ENCODE peak calls at places on chromosomes 11 and 22, in six cellular contexts. One of them, this sample, is unnamed. For H3K27me3 and H3K9me3, the result is how much of the 10 kb centered on the place peaks cover.

GRCh38 chr22:28935140-28935539 is 51.8 kb downstream of the ZNRF3 start:
- DNase-seq in AG04450: no peak
- DNase-seq in aorta: no peak
- DNase-seq in adrenal gland: no peak
- DNase-seq in uterus: no peak
- DNase-seq in heart right ventricle: no peak
- DNase-seq in this sample: no peak

GRCh38 chr11:129418039-129418438 is 42.4 kb downstream of the BARX2 start:
- DNase-seq in adrenal gland: no peak
- DNase-seq in heart right ventricle: no peak
- DNase-seq in aorta: no peak
- DNase-seq in uterus: no peak
- DNase-seq in AG04450: no peak
- DNase-seq in this sample: no peak

GRCh38 chr22:30305906-30306628 is 16.8 kb upstream of the CASTOR1 start:
- DNase-seq in adrenal gland: no peak
- DNase-seq in aorta: no peak
- DNase-seq in uterus: no peak
- DNase-seq in heart right ventricle: no peak
- DNase-seq in AG04450: no peak
- DNase-seq in this sample: no peak

GRCh38 chr11:117998201-117998579 is 12.0 kb downstream of the IL10RA start:
- DNase-seq in heart right ventricle: no peak
- DNase-seq in aorta: no peak
- DNase-seq in AG04450: no peak
- DNase-seq in adrenal gland: no peak
- DNase-seq in uterus: no peak
- DNase-seq in this sample: no peak

GRCh38 chr11:67213251-67213650 is 53.0 kb upstream of the GRK2 start:
- DNase-seq in uterus: no peak
- DNase-seq in AG04450: no peak
- DNase-seq in adrenal gland: no peak
- DNase-seq in aorta: no peak
- DNase-seq in heart right ventricle: no peak
- DNase-seq in this sample: no peak

GRCh38 chr11:312092-312816 is 1.6 kb upstream of the IFITM1 start:
- DNase-seq in adrenal gland: no peak
- DNase-seq in heart right ventricle: no peak
- DNase-seq in uterus: no peak
- DNase-seq in aorta: peak
- DNase-seq in AG04450: no peak
- DNase-seq in this sample: no peak

GRCh38 chr11:114160884-114161283 is 101.4 kb downstream of the ZBTB16 start:
- DNase-seq in adrenal gland: no peak
- DNase-seq in AG04450: no peak
- DNase-seq in aorta: no peak
- DNase-seq in uterus: no peak
- DNase-seq in heart right ventricle: no peak
- DNase-seq in this sample: no peak

GRCh38 chr11:61969391-61969758 is 1.9 kb upstream of the FTH1 start:
- DNase-seq in uterus: no peak
- DNase-seq in AG04450: no peak
- DNase-seq in adrenal gland: no peak
- DNase-seq in heart right ventricle: no peak
- DNase-seq in aorta: peak
- DNase-seq in this sample: no peak

GRCh38 chr11:125954123-125954944 is 8.5 kb downstream of the VSIG10L2 start:
- DNase-seq in AG04450: no peak
- DNase-seq in uterus: no peak
- DNase-seq in aorta: no peak
- DNase-seq in heart right ventricle: no peak
- DNase-seq in adrenal gland: no peak
- DNase-seq in this sample: no peak
- H3K27me3 ChIP-seq in AG04450: under half
- H3K27me3 ChIP-seq in uterus: under half
- H3K27me3 ChIP-seq in aorta: under half
- H3K27me3 ChIP-seq in heart right ventricle: under half
- H3K27me3 ChIP-seq in adrenal gland: under half
- H3K27me3 ChIP-seq in this sample: under half

DNA sequence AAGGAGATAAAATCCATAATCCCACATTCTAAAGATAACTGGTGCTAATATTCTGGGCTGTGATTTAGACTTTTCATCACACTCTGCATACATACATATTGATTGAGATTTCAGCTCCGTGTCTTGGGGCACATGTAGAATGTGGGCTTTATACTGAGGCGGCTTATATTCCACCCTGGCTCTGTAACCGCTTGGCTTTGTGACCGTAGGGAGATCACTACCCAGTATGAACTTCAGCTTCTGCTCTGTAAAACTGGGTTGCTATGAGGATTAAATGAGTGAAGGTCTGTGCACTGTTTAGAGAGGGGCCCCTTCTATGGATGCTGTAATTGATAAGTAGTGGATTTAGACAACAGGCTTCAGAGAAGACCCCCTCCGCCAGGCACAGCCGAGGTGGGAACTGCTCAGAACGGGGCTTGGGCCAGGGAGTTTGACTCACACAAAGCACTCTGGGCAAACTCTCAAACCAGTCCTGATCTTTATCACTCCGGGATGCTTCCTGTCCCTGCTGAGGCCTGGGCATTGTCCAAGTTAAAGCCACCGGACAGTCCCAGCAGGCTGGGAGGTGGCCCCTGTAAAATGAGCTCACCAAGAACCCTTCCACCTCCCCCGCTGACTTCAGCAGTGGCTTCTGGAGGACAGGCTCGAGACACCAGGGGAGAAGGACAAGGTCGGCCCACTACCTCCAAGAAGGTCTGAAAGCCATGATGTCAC is 17.2 kb downstream of the KIAA1671 start:
- DNase-seq in uterus: no peak
- DNase-seq in heart right ventricle: peak
- DNase-seq in aorta: peak
- DNase-seq in adrenal gland: peak
- DNase-seq in AG04450: no peak
- DNase-seq in this sample: no peak
- H3K27ac ChIP-seq in uterus: peak
- H3K27ac ChIP-seq in heart right ventricle: peak
- H3K27ac ChIP-seq in aorta: no peak
- H3K27ac ChIP-seq in adrenal gland: peak
- H3K27ac ChIP-seq in AG04450: no peak
- H3K27ac ChIP-seq in this sample: peak

GRCh38 chr22:47967841-47968240 is 1205.4 kb downstream of the TBC1D22A start:
- DNase-seq in uterus: no peak
- DNase-seq in heart right ventricle: no peak
- DNase-seq in aorta: no peak
- DNase-seq in AG04450: no peak
- DNase-seq in adrenal gland: no peak
- DNase-seq in this sample: no peak
- H3K9me3 ChIP-seq in uterus: under half
- H3K9me3 ChIP-seq in heart right ventricle: under half
- H3K9me3 ChIP-seq in aorta: under half
- H3K9me3 ChIP-seq in AG04450: half or more
- H3K9me3 ChIP-seq in adrenal gland: under half
- H3K9me3 ChIP-seq in this sample: under half

GRCh38 chr11:90589735-90590134 is 366.9 kb upstream of the CHORDC1 start:
- DNase-seq in adrenal gland: no peak
- DNase-seq in AG04450: no peak
- DNase-seq in uterus: no peak
- DNase-seq in heart right ventricle: no peak
- DNase-seq in aorta: no peak
- DNase-seq in this sample: no peak

GRCh38 chr11:90593099-90593498 is 370.2 kb upstream of the CHORDC1 start:
- DNase-seq in uterus: no peak
- DNase-seq in heart right ventricle: no peak
- DNase-seq in adrenal gland: no peak
- DNase-seq in AG04450: no peak
- DNase-seq in aorta: no peak
- DNase-seq in this sample: no peak

GRCh38 chr11:90587896-90588295 is 365.0 kb upstream of the CHORDC1 start:
- DNase-seq in adrenal gland: no peak
- DNase-seq in AG04450: no peak
- DNase-seq in uterus: no peak
- DNase-seq in heart right ventricle: no peak
- DNase-seq in aorta: no peak
- DNase-seq in this sample: no peak
- H3K27me3 ChIP-seq in adrenal gland: under half
- H3K27me3 ChIP-seq in AG04450: under half
- H3K27me3 ChIP-seq in uterus: under half
- H3K27me3 ChIP-seq in heart right ventricle: under half
- H3K27me3 ChIP-seq in aorta: under half
- H3K27me3 ChIP-seq in this sample: under half